ENCODE peak calls at places on chromosomes 2 and 18, in four cellular contexts. V is heart right ventricle, J is colonic mucosa, K is tibial artery. R is an unnamed sample. For H3K27me3, the result is how much of the 10 kb centered on the place peaks cover.

GRCh38 chr2:72980535-72981217 is 63.4 kb downstream of the EMX1 start:
- DNase-seq in V (no peak), J (no peak), K (no peak), R (peak)

GRCh38 chr2:186732843-186733242 is 39.0 kb downstream of the FAM171B start:
- DNase-seq in V (no peak), J (no peak), K (no peak), R (no peak)

GRCh38 chr2:173021939-173022371 is 53.7 kb upstream of the MAP3K20 start:
- DNase-seq in V (peak), J (no peak), K (no peak), R (peak)

GRCh38 chr18:43720036-43720435 is 442.7 kb upstream of the SYT4 start:
- DNase-seq in V (no peak), J (no peak), K (no peak), R (no peak)

GRCh38 chr2:235542728-235543125 is 48.9 kb downstream of the AGAP1 start:
- DNase-seq in V (no peak), J (peak), K (no peak), R (no peak)

GRCh38 chr2:60992985-60993392 is 24.5 kb upstream of the PEX13 start:
- DNase-seq in V (no peak), J (no peak), K (no peak), R (no peak)

GRCh38 chr18:50283469-50284209 is 2.3 kb upstream of the MBD1 start:
- DNase-seq in V (peak), J (no peak), K (no peak), R (no peak)

GRCh38 chr2:74522516-74522915 is 3.5 kb downstream of the DQX1 start:
- DNase-seq in V (no peak), J (no peak), K (no peak), R (no peak)

GRCh38 chr2:88729061-88729745 is 37.7 kb downstream of the RPIA start:
- DNase-seq in V (no peak), J (no peak), K (no peak), R (peak)

GRCh38 chr2:222302178-222303018 is 3.6 kb upstream of the PAX3 start:
- DNase-seq in V (no peak), J (no peak), K (no peak), R (no peak)

GRCh38 chr2:240247868-240248820 is 107.7 kb upstream of the OTOS start:
- DNase-seq in V (no peak), J (peak), K (no peak), R (no peak)

GRCh38 chr2:20447437-20448245 is 767 bp downstream of the RHOB start:
- DNase-seq in V (peak), J (peak), K (peak), R (peak)

GRCh38 chr2:199207011-199207410 is 250.7 kb downstream of the SATB2 start:
- DNase-seq in V (no peak), J (no peak), K (no peak), R (no peak)

GRCh38 chr2:25597881-25598280 is 75.5 kb downstream of the DTNB start:
- DNase-seq in V (no peak), J (no peak), K (no peak), R (no peak)
- TF ChIP-seq CTCF in V (no peak), J (no peak), K (no peak), R (no peak)

GRCh38 chr18:9453273-9453672 is 22.0 kb upstream of the RALBP1 start:
- DNase-seq in V (no peak), J (no peak), K (no peak), R (no peak)
- H3K27ac ChIP-seq in V (no peak), J (no peak), K (no peak), R (no peak)

DNA sequence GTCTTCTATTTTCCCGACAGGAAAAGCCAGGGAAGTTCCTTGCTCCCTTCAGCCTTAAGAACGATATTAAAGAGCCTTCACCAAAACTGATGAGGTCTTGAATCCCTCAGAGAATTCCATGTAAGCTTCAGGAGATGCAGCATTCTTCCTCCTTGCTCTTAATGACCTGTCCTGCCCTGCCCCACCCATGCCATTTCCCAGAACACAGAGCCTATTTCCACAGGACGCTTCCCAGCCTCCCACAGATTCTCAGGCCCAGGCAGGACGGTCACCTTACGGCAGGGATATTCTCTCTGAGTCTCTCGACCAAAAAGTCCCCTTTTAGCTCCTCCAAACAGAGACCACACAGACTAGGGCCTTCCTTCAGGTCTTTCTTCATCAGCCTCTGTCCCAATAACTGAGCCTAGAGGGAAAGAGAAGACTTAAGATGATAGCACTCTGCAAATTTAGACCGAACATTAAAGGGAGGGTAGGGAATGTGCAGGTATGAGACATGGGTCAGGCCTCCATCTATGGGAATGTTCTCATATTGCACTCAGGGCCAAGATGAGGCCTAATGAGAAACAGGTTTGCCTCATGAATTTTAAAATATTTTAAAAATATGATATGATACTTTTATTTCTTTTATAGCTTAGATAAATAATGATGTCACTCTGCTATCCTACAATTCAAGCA is 62.1 kb downstream of the COBLL1 start:
- DNase-seq in V (no peak), J (peak), K (no peak), R (no peak)
- H3K27me3 ChIP-seq in V (under half), J (under half), K (under half), R (under half)

GRCh38 chr2:210337159-210337558 is 22.2 kb upstream of the MYL1 start:
- DNase-seq in V (no peak), J (no peak), K (no peak), R (no peak)
- TF ChIP-seq CTCF in V (no peak), J (no peak), K (no peak), R (no peak)

DNA sequence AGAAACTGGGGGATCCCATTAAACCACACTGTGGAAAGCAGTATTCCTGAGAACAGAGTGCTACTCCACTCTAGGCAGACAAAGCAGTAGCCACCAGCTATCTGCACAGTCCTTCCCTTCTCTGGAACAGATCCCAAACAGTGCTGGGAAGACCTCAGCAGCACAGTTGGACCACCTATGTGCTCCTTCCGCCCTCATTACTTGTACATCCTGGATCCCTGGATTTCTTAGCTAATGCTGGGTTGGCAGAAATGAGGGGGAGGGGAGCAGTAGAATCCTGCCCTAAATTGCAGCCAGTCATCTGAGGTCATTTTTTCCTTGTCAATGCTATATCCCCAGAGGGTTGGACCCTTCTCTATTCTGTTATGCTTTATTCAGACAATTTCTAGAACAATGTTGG is 13.8 kb upstream of the MALT1 start:
- DNase-seq in V (no peak), J (no peak), K (no peak), R (no peak)
- H3K27ac ChIP-seq in V (no peak), J (no peak), K (no peak), R (no peak)

DNA sequence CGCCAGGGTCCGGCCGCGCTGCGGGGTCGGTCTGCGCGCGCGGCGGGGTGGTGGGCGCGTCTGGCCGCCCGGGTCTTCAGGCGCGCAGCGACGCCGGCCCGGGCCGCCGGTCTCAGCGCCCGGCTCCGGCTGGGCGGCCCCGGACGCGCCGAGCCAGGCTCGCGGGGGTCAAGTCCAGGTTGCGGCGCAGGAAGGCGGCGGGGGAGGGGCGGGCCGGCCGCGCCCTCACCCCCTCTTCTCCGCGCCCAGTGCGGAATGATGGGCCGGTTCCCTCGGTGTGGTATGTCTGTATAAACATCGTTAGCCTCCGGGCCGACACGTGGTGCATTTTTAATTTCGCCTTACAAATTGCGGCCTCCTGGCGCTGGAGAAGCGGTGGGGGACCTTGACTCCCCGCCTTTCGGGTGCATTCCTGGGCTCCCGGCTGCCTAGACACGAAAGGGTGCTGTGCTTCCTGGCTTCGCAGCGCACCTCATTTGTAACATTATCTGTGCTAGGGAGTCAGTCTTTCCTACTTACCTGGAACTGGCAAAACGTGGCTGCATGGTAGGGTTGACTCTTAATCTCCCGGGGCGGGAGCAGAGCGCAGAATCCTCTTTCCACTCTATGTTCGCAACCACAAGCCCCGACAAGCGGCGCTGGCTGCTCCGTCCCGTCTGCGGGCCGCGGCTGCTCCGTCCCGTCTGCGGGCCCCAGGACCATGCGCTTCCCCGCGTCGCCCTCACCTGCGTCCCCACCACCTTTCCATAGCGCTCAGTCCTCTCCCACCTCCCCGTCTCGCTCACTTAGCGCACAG is 69.0 kb downstream of the CTAGE1 start:
- DNase-seq in V (peak), J (peak), K (peak), R (peak)
- H3K27me3 ChIP-seq in V (under half), J (under half), K (under half), R (under half)

GRCh38 chr2:159776321-159776720 is 21.7 kb downstream of the CD302 start:
- DNase-seq in V (no peak), J (no peak), K (no peak), R (no peak)
- TF ChIP-seq CTCF in V (no peak), J (no peak), K (peak), R (no peak)

DNA sequence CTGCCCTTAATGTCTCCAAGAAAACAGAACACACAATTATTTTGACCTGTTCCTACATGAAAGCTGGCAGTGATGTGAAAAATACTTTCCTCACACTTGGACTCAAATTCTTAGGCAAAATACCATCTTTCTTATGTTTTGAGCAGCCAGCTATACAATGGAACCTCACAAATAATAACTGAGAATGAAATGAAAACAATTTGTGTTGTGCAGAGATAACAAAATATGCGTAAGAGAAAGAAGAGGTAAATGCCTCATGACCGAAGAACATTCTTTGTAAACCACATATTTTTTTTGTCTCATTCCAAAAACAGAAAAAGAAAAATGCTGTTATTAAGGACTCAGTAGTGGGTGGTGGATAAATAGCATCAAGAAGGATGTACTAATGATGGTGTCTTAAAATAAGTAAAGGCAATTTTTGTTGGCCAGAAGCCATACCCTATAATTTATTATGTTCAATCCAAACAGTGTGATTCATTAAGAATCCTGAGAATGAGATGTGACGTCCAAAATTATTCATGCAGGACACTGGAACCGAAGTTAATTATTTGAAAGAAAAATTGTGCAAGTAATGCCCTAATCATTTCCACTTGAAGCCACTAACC is 193.0 kb upstream of the NETO1 start:
- DNase-seq in V (no peak), J (no peak), K (no peak), R (peak)
- H3K27ac ChIP-seq in V (no peak), J (no peak), K (no peak), R (no peak)

DNA sequence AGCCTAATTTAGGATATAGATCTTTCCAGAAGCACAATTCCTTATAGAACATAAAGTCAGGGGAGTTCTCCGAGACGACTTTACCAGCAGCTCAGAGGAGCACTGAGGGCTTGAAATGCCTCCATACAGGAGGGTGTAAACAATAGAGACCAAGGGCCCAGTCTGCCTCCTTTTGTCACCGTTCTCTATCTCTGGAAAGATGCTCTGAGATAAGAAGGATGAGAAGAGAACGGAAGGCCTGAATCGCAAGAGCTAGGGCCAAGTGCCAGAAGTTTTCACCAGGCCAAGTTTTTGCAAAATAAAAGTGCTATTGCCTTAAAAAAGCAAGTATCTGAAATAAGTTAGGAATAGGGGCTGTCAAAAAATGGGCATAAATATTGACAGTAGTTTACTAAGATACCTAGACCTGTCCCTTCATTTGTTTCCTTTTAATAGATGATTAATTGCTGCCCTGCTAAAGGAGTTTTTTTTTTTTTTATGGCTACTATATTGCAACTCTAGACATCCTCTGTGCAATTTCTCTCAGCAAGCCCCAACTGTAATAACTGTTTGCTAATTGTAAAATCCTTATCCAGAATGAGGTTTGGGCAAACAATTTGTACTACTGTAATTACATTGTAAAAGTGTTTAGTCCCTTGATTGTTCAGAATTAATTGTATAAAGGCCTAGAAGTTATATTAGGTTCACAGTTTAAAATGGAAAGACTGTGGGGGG is 3.9 kb upstream of the MEIS1 start:
- DNase-seq in V (no peak), J (no peak), K (no peak), R (no peak)
- H3K27me3 ChIP-seq in V (under half), J (under half), K (under half), R (half or more)

GRCh38 chr2:38835015-38835601 is 40.6 kb downstream of the DHX57 start:
- DNase-seq in V (no peak), J (no peak), K (no peak), R (peak)
- TF ChIP-seq CTCF in V (peak), J (no peak), K (no peak), R (peak)

R was measured in brain microvascular endothelial cell.